ENCODE peak calls at places on chromosomes 4 and X, in seven cellular contexts. One of them, this sample, is unnamed.

GRCh38 chr4:147829401-147830101 is 97.7 kb downstream of the ARHGAP10 start:
- DNase-seq in SW 1271: no peak
- DNase-seq in midbrain: no peak
- DNase-seq in foreskin fibroblast: peak
- DNase-seq in AG20443: no peak
- DNase-seq in glutamatergic neuron: no peak
- DNase-seq in endothelial cell: no peak
- DNase-seq in this sample: no peak

GRCh38 chr4:93834371-93835066 is 6.0 kb downstream of the ATOH1 start:
- DNase-seq in SW 1271: no peak
- DNase-seq in midbrain: no peak
- DNase-seq in foreskin fibroblast: no peak
- DNase-seq in AG20443: peak
- DNase-seq in glutamatergic neuron: peak
- DNase-seq in endothelial cell: peak
- DNase-seq in this sample: no peak

GRCh38 chr4:3473251-3473942 is 10.3 kb downstream of the DOK7 start:
- DNase-seq in SW 1271: no peak
- DNase-seq in midbrain: no peak
- DNase-seq in foreskin fibroblast: no peak
- DNase-seq in AG20443: no peak
- DNase-seq in glutamatergic neuron: peak
- DNase-seq in endothelial cell: no peak
- DNase-seq in this sample: no peak

GRCh38 chr4:176277162-176277904 is 8.3 kb upstream of the ASB5 start:
- DNase-seq in SW 1271: no peak
- DNase-seq in midbrain: peak
- DNase-seq in foreskin fibroblast: peak
- DNase-seq in AG20443: peak
- DNase-seq in glutamatergic neuron: peak
- DNase-seq in endothelial cell: peak
- DNase-seq in this sample: no peak

GRCh38 chr4:52263612-52264011 is 212.5 kb downstream of the SPATA18 start:
- DNase-seq in SW 1271: no peak
- DNase-seq in midbrain: peak
- DNase-seq in foreskin fibroblast: no peak
- DNase-seq in AG20443: peak
- DNase-seq in glutamatergic neuron: no peak
- DNase-seq in endothelial cell: no peak
- DNase-seq in this sample: no peak

GRCh38 chr4:73918058-73918457 is 48.9 kb downstream of the CXCL1 start:
- DNase-seq in SW 1271: no peak
- DNase-seq in midbrain: no peak
- DNase-seq in foreskin fibroblast: no peak
- DNase-seq in AG20443: no peak
- DNase-seq in glutamatergic neuron: no peak
- DNase-seq in endothelial cell: no peak
- DNase-seq in this sample: no peak

GRCh38 chrX:24242649-24243556 is 71.0 kb downstream of the SUPT20HL2 start:
- DNase-seq in SW 1271: no peak
- DNase-seq in midbrain: no peak
- DNase-seq in foreskin fibroblast: peak
- DNase-seq in AG20443: peak
- DNase-seq in glutamatergic neuron: peak
- DNase-seq in endothelial cell: no peak
- DNase-seq in this sample: no peak

GRCh38 chr4:136967069-136967468 is 565.2 kb downstream of the PCDH18 start:
- DNase-seq in SW 1271: no peak
- DNase-seq in midbrain: no peak
- DNase-seq in foreskin fibroblast: no peak
- DNase-seq in AG20443: no peak
- DNase-seq in glutamatergic neuron: no peak
- DNase-seq in endothelial cell: no peak
- DNase-seq in this sample: no peak

GRCh38 chr4:15238720-15239119 is 189.1 kb upstream of the C1QTNF7 start:
- DNase-seq in SW 1271: no peak
- DNase-seq in midbrain: peak
- DNase-seq in foreskin fibroblast: no peak
- DNase-seq in AG20443: peak
- DNase-seq in glutamatergic neuron: peak
- DNase-seq in endothelial cell: peak
- DNase-seq in this sample: no peak

GRCh38 chr4:8015512-8015911 is 75.9 kb upstream of the AFAP1 start:
- DNase-seq in SW 1271: no peak
- DNase-seq in midbrain: peak
- DNase-seq in foreskin fibroblast: no peak
- DNase-seq in AG20443: peak
- DNase-seq in glutamatergic neuron: no peak
- DNase-seq in endothelial cell: no peak
- DNase-seq in this sample: no peak

GRCh38 chr4:139595989-139596679 is 40.1 kb upstream of the SETD7 start:
- DNase-seq in SW 1271: no peak
- DNase-seq in midbrain: no peak
- DNase-seq in foreskin fibroblast: no peak
- DNase-seq in AG20443: peak
- DNase-seq in glutamatergic neuron: no peak
- DNase-seq in endothelial cell: no peak
- DNase-seq in this sample: no peak

GRCh38 chrX:72554448-72555140 is 18.0 kb downstream of the HDAC8 start:
- DNase-seq in SW 1271: no peak
- DNase-seq in midbrain: no peak
- DNase-seq in foreskin fibroblast: no peak
- DNase-seq in AG20443: no peak
- DNase-seq in glutamatergic neuron: peak
- DNase-seq in endothelial cell: peak
- DNase-seq in this sample: no peak

GRCh38 chrX:3166670-3167455 is 125.6 kb downstream of the ARSF start:
- DNase-seq in SW 1271: no peak
- DNase-seq in midbrain: no peak
- DNase-seq in foreskin fibroblast: no peak
- DNase-seq in AG20443: no peak
- DNase-seq in glutamatergic neuron: no peak
- DNase-seq in endothelial cell: no peak
- DNase-seq in this sample: no peak

GRCh38 chr4:41728571-41728908 is 20.0 kb downstream of the PHOX2B start:
- DNase-seq in SW 1271: no peak
- DNase-seq in midbrain: no peak
- DNase-seq in foreskin fibroblast: peak
- DNase-seq in AG20443: no peak
- DNase-seq in glutamatergic neuron: no peak
- DNase-seq in endothelial cell: no peak
- DNase-seq in this sample: no peak

GRCh38 chr4:153402366-153402765 is 57.9 kb downstream of the MND1 start:
- DNase-seq in SW 1271: no peak
- DNase-seq in midbrain: no peak
- DNase-seq in foreskin fibroblast: no peak
- DNase-seq in AG20443: no peak
- DNase-seq in glutamatergic neuron: no peak
- DNase-seq in endothelial cell: no peak
- DNase-seq in this sample: no peak

GRCh38 chr4:1608821-1609500 is 75.2 kb downstream of the FAM53A start:
- DNase-seq in SW 1271: no peak
- DNase-seq in midbrain: no peak
- DNase-seq in foreskin fibroblast: no peak
- DNase-seq in AG20443: no peak
- DNase-seq in glutamatergic neuron: peak
- DNase-seq in endothelial cell: no peak
- DNase-seq in this sample: no peak

GRCh38 chrX:121755541-121755940 is 708.1 kb downstream of the GLUD2 start:
- DNase-seq in SW 1271: no peak
- DNase-seq in midbrain: no peak
- DNase-seq in foreskin fibroblast: no peak
- DNase-seq in AG20443: no peak
- DNase-seq in glutamatergic neuron: no peak
- DNase-seq in endothelial cell: no peak
- DNase-seq in this sample: no peak

GRCh38 chr4:26609868-26610267 is 26.0 kb downstream of the TBC1D19 start:
- DNase-seq in SW 1271: no peak
- DNase-seq in midbrain: no peak
- DNase-seq in foreskin fibroblast: no peak
- DNase-seq in AG20443: no peak
- DNase-seq in glutamatergic neuron: no peak
- DNase-seq in endothelial cell: no peak
- DNase-seq in this sample: no peak

GRCh38 chr4:163681208-163681821 is 186.8 kb downstream of the TMA16 start:
- DNase-seq in SW 1271: peak
- DNase-seq in midbrain: peak
- DNase-seq in foreskin fibroblast: no peak
- DNase-seq in AG20443: peak
- DNase-seq in glutamatergic neuron: no peak
- DNase-seq in endothelial cell: peak
- DNase-seq in this sample: no peak

GRCh38 chr4:139851133-139851532 is 185.5 kb downstream of the MGST2 start:
- DNase-seq in SW 1271: no peak
- DNase-seq in midbrain: no peak
- DNase-seq in foreskin fibroblast: no peak
- DNase-seq in AG20443: no peak
- DNase-seq in glutamatergic neuron: no peak
- DNase-seq in endothelial cell: no peak
- DNase-seq in this sample: no peak

GRCh38 chr4:2389691-2390090 is 28.8 kb downstream of the ZFYVE28 start:
- DNase-seq in SW 1271: no peak
- DNase-seq in midbrain: no peak
- DNase-seq in foreskin fibroblast: no peak
- DNase-seq in AG20443: no peak
- DNase-seq in glutamatergic neuron: no peak
- DNase-seq in endothelial cell: no peak
- DNase-seq in this sample: no peak

GRCh38 chr4:189364032-189364449 is 576.6 kb upstream of the FRG1 start:
- DNase-seq in SW 1271: no peak
- DNase-seq in midbrain: no peak
- DNase-seq in foreskin fibroblast: no peak
- DNase-seq in AG20443: no peak
- DNase-seq in glutamatergic neuron: no peak
- DNase-seq in endothelial cell: no peak
- DNase-seq in this sample: no peak

GRCh38 chr4:150743564-150744342 is 161.8 kb downstream of the MAB21L2 start:
- DNase-seq in SW 1271: no peak
- DNase-seq in midbrain: no peak
- DNase-seq in foreskin fibroblast: no peak
- DNase-seq in AG20443: no peak
- DNase-seq in glutamatergic neuron: no peak
- DNase-seq in endothelial cell: no peak
- DNase-seq in this sample: no peak

GRCh38 chr4:169098054-169098896 is 88.2 kb upstream of the CBR4 start:
- DNase-seq in SW 1271: no peak
- DNase-seq in midbrain: no peak
- DNase-seq in foreskin fibroblast: no peak
- DNase-seq in AG20443: no peak
- DNase-seq in glutamatergic neuron: no peak
- DNase-seq in endothelial cell: no peak
- DNase-seq in this sample: no peak

GRCh38 chrX:115322375-115322774 is 32.9 kb downstream of the LUZP4 start:
- DNase-seq in SW 1271: no peak
- DNase-seq in midbrain: no peak
- DNase-seq in foreskin fibroblast: no peak
- DNase-seq in AG20443: no peak
- DNase-seq in glutamatergic neuron: no peak
- DNase-seq in endothelial cell: no peak
- DNase-seq in this sample: no peak

GRCh38 chrX:64151911-64152310 is 53.6 kb downstream of the AMER1 start:
- DNase-seq in SW 1271: no peak
- DNase-seq in midbrain: no peak
- DNase-seq in foreskin fibroblast: no peak
- DNase-seq in AG20443: no peak
- DNase-seq in glutamatergic neuron: no peak
- DNase-seq in endothelial cell: no peak
- DNase-seq in this sample: no peak

GRCh38 chr4:86848732-86849617 is at the start of gene SLC10A6:
- DNase-seq in SW 1271: no peak
- DNase-seq in midbrain: peak
- DNase-seq in foreskin fibroblast: no peak
- DNase-seq in AG20443: peak
- DNase-seq in glutamatergic neuron: no peak
- DNase-seq in endothelial cell: no peak
- DNase-seq in this sample: no peak

GRCh38 chr4:40065010-40065409 is 8.4 kb downstream of the N4BP2 start:
- DNase-seq in SW 1271: no peak
- DNase-seq in midbrain: no peak
- DNase-seq in foreskin fibroblast: no peak
- DNase-seq in AG20443: no peak
- DNase-seq in glutamatergic neuron: no peak
- DNase-seq in endothelial cell: no peak
- DNase-seq in this sample: no peak

GRCh38 chr4:3276961-3277360 is 15.9 kb upstream of the RGS12 start:
- DNase-seq in SW 1271: no peak
- DNase-seq in midbrain: peak
- DNase-seq in foreskin fibroblast: peak
- DNase-seq in AG20443: peak
- DNase-seq in glutamatergic neuron: no peak
- DNase-seq in endothelial cell: no peak
- DNase-seq in this sample: no peak

GRCh38 chrX:43940811-43941210 is 32.4 kb downstream of the NDP start:
- DNase-seq in SW 1271: no peak
- DNase-seq in midbrain: no peak
- DNase-seq in foreskin fibroblast: peak
- DNase-seq in AG20443: peak
- DNase-seq in glutamatergic neuron: no peak
- DNase-seq in endothelial cell: no peak
- DNase-seq in this sample: no peak

GRCh38 chr4:113397114-113397701 is 347.8 kb downstream of the ANK2 start:
- DNase-seq in SW 1271: no peak
- DNase-seq in midbrain: no peak
- DNase-seq in foreskin fibroblast: peak
- DNase-seq in AG20443: peak
- DNase-seq in glutamatergic neuron: no peak
- DNase-seq in endothelial cell: no peak
- DNase-seq in this sample: no peak

GRCh38 chrX:71158603-71159002 is 14.0 kb downstream of the NLGN3 start:
- DNase-seq in SW 1271: no peak
- DNase-seq in midbrain: no peak
- DNase-seq in foreskin fibroblast: no peak
- DNase-seq in AG20443: no peak
- DNase-seq in glutamatergic neuron: no peak
- DNase-seq in endothelial cell: no peak
- DNase-seq in this sample: no peak

GRCh38 chr4:183261953-183262775 is 57.9 kb downstream of the CLDN22 start:
- DNase-seq in SW 1271: no peak
- DNase-seq in midbrain: peak
- DNase-seq in foreskin fibroblast: peak
- DNase-seq in AG20443: peak
- DNase-seq in glutamatergic neuron: peak
- DNase-seq in endothelial cell: peak
- DNase-seq in this sample: no peak